ENCODE peak calls at places on chromosomes 4 and X, in five cellular contexts. One of them, this sample, is unnamed. For H3K27me3, the result is how much of the 10 kb centered on the place peaks cover.

GRCh38 chr4:152021788-152022438 is 261.1 kb upstream of the GATB start:
- DNase-seq in PC-3: no peak
- DNase-seq in neuronal stem cell: no peak
- DNase-seq in IMR-90: no peak
- DNase-seq in endodermal cell: no peak
- DNase-seq in this sample: no peak

GRCh38 chrX:40943093-40943641 is 142.1 kb upstream of the USP9X start:
- DNase-seq in PC-3: no peak
- DNase-seq in neuronal stem cell: no peak
- DNase-seq in IMR-90: no peak
- DNase-seq in endodermal cell: no peak
- DNase-seq in this sample: no peak

GRCh38 chr4:38462659-38463058 is 201.3 kb upstream of the KLF3 start:
- DNase-seq in PC-3: peak
- DNase-seq in neuronal stem cell: no peak
- DNase-seq in IMR-90: no peak
- DNase-seq in endodermal cell: no peak
- DNase-seq in this sample: no peak

GRCh38 chr4:15654556-15655222 is 468 bp downstream of the FBXL5 start:
- DNase-seq in PC-3: peak
- DNase-seq in neuronal stem cell: no peak
- DNase-seq in IMR-90: peak
- DNase-seq in endodermal cell: peak
- DNase-seq in this sample: peak

GRCh38 chr4:125420499-125420898 is 105.7 kb downstream of the FAT4 start:
- DNase-seq in PC-3: no peak
- DNase-seq in neuronal stem cell: no peak
- DNase-seq in IMR-90: no peak
- DNase-seq in endodermal cell: no peak
- DNase-seq in this sample: no peak

GRCh38 chr4:125707397-125707796 is 392.6 kb downstream of the FAT4 start:
- DNase-seq in PC-3: no peak
- DNase-seq in neuronal stem cell: no peak
- DNase-seq in IMR-90: no peak
- DNase-seq in endodermal cell: no peak
- DNase-seq in this sample: no peak

GRCh38 chrX:39144323-39144722 is 343.1 kb downstream of the MID1IP1 start:
- DNase-seq in PC-3: no peak
- DNase-seq in neuronal stem cell: no peak
- DNase-seq in IMR-90: no peak
- DNase-seq in endodermal cell: no peak
- DNase-seq in this sample: no peak

GRCh38 chr4:174210952-174211490 is 72.4 kb downstream of the FBXO8 start:
- DNase-seq in PC-3: peak
- DNase-seq in neuronal stem cell: no peak
- DNase-seq in IMR-90: peak
- DNase-seq in endodermal cell: no peak
- DNase-seq in this sample: no peak

GRCh38 chr4:127708985-127709384 is 21.2 kb upstream of the SLC25A31 start:
- DNase-seq in PC-3: peak
- DNase-seq in neuronal stem cell: no peak
- DNase-seq in IMR-90: peak
- DNase-seq in endodermal cell: no peak
- DNase-seq in this sample: no peak

GRCh38 chrX:130165181-130165702 is 399 bp downstream of the AIFM1 start:
- DNase-seq in PC-3: no peak
- DNase-seq in neuronal stem cell: no peak
- DNase-seq in IMR-90: no peak
- DNase-seq in endodermal cell: no peak
- DNase-seq in this sample: peak

GRCh38 chrX:136541294-136541693 is 9.3 kb downstream of the VGLL1 start:
- DNase-seq in PC-3: no peak
- DNase-seq in neuronal stem cell: no peak
- DNase-seq in IMR-90: no peak
- DNase-seq in endodermal cell: no peak
- DNase-seq in this sample: no peak

GRCh38 chrX:133294126-133294525 is 76.0 kb upstream of the TFDP3 start:
- DNase-seq in PC-3: no peak
- DNase-seq in neuronal stem cell: no peak
- DNase-seq in IMR-90: no peak
- DNase-seq in endodermal cell: no peak
- DNase-seq in this sample: no peak

GRCh38 chr4:101158136-101158485 is 189.2 kb downstream of the PPP3CA start:
- DNase-seq in PC-3: no peak
- DNase-seq in neuronal stem cell: no peak
- DNase-seq in IMR-90: peak
- DNase-seq in endodermal cell: no peak
- DNase-seq in this sample: no peak

GRCh38 chrX:40099046-40099968 is 1.5 kb upstream of the BCOR start:
- DNase-seq in PC-3: no peak
- DNase-seq in neuronal stem cell: no peak
- DNase-seq in IMR-90: no peak
- DNase-seq in endodermal cell: peak
- DNase-seq in this sample: peak

GRCh38 chr4:155079866-155080265 is 128.6 kb upstream of the NPY2R start:
- DNase-seq in PC-3: peak
- DNase-seq in neuronal stem cell: no peak
- DNase-seq in IMR-90: no peak
- DNase-seq in endodermal cell: no peak
- DNase-seq in this sample: no peak

GRCh38 chr4:125704726-125705125 is 390.0 kb downstream of the FAT4 start:
- DNase-seq in PC-3: peak
- DNase-seq in neuronal stem cell: no peak
- DNase-seq in IMR-90: peak
- DNase-seq in endodermal cell: no peak
- DNase-seq in this sample: no peak

GRCh38 chr4:38162240-38162784 is 202.1 kb downstream of the PTTG2 start:
- DNase-seq in PC-3: peak
- DNase-seq in neuronal stem cell: peak
- DNase-seq in IMR-90: peak
- DNase-seq in endodermal cell: no peak
- DNase-seq in this sample: no peak

GRCh38 chr4:16597829-16598228 is 300.6 kb downstream of the LDB2 start:
- DNase-seq in PC-3: peak
- DNase-seq in neuronal stem cell: no peak
- DNase-seq in IMR-90: peak
- DNase-seq in endodermal cell: no peak
- DNase-seq in this sample: no peak

GRCh38 chr4:57044996-57045395 is 65.2 kb downstream of the IGFBP7 start:
- DNase-seq in PC-3: peak
- DNase-seq in neuronal stem cell: no peak
- DNase-seq in IMR-90: peak
- DNase-seq in endodermal cell: no peak
- DNase-seq in this sample: no peak

GRCh38 chr4:147994491-147995385 is 262.9 kb downstream of the ARHGAP10 start:
- DNase-seq in PC-3: no peak
- DNase-seq in neuronal stem cell: no peak
- DNase-seq in IMR-90: peak
- DNase-seq in endodermal cell: no peak
- DNase-seq in this sample: no peak

GRCh38 chr4:123651127-123651526 is 254.5 kb downstream of the SPRY1 start:
- DNase-seq in PC-3: no peak
- DNase-seq in neuronal stem cell: no peak
- DNase-seq in IMR-90: no peak
- DNase-seq in endodermal cell: no peak
- DNase-seq in this sample: no peak

GRCh38 chr4:122874194-122874593 is 47.6 kb downstream of the FGF2 start:
- DNase-seq in PC-3: peak
- DNase-seq in neuronal stem cell: no peak
- DNase-seq in IMR-90: peak
- DNase-seq in endodermal cell: no peak
- DNase-seq in this sample: no peak

GRCh38 chr4:122914292-122914904 is 8.0 kb downstream of the NUDT6 start:
- DNase-seq in PC-3: peak
- DNase-seq in neuronal stem cell: no peak
- DNase-seq in IMR-90: peak
- DNase-seq in endodermal cell: no peak
- DNase-seq in this sample: no peak

GRCh38 chrX:64204701-64205440 is 637 bp downstream of the AMER1 start:
- DNase-seq in PC-3: peak
- DNase-seq in neuronal stem cell: no peak
- DNase-seq in IMR-90: peak
- DNase-seq in endodermal cell: peak
- DNase-seq in this sample: peak

GRCh38 chrX:14235004-14235403 is 205.3 kb upstream of the GEMIN8 start:
- DNase-seq in PC-3: peak
- DNase-seq in neuronal stem cell: no peak
- DNase-seq in IMR-90: no peak
- DNase-seq in endodermal cell: peak
- DNase-seq in this sample: no peak

GRCh38 chr4:156473175-156473574 is 498.4 kb downstream of the PDGFC start:
- DNase-seq in PC-3: no peak
- DNase-seq in neuronal stem cell: no peak
- DNase-seq in IMR-90: no peak
- DNase-seq in endodermal cell: no peak
- DNase-seq in this sample: no peak

GRCh38 chrX:9153299-9153698 is 119.4 kb upstream of the FAM9B start:
- DNase-seq in PC-3: peak
- DNase-seq in neuronal stem cell: no peak
- DNase-seq in IMR-90: peak
- DNase-seq in endodermal cell: no peak
- DNase-seq in this sample: no peak

GRCh38 chr4:76782837-76783236 is 115.1 kb downstream of the SOWAHB start:
- DNase-seq in PC-3: peak
- DNase-seq in neuronal stem cell: no peak
- DNase-seq in IMR-90: peak
- DNase-seq in endodermal cell: no peak
- DNase-seq in this sample: no peak

GRCh38 chrX:123450217-123450616 is 266.1 kb downstream of the GRIA3 start:
- DNase-seq in PC-3: peak
- DNase-seq in neuronal stem cell: peak
- DNase-seq in IMR-90: peak
- DNase-seq in endodermal cell: peak
- DNase-seq in this sample: peak

GRCh38 chrX:39869846-39870601 is 227.7 kb downstream of the BCOR start:
- DNase-seq in PC-3: peak
- DNase-seq in neuronal stem cell: no peak
- DNase-seq in IMR-90: peak
- DNase-seq in endodermal cell: no peak
- DNase-seq in this sample: no peak

GRCh38 chr4:153076861-153077260 is 127.4 kb upstream of the TRIM2 start:
- DNase-seq in PC-3: no peak
- DNase-seq in neuronal stem cell: no peak
- DNase-seq in IMR-90: no peak
- DNase-seq in endodermal cell: no peak
- DNase-seq in this sample: no peak

GRCh38 chr4:153641532-153641931 is 42.5 kb upstream of the TLR2 start:
- DNase-seq in PC-3: peak
- DNase-seq in neuronal stem cell: no peak
- DNase-seq in IMR-90: no peak
- DNase-seq in endodermal cell: no peak
- DNase-seq in this sample: no peak

GRCh38 chr4:56301181-56302076 is 85.9 kb downstream of the AASDH start:
- DNase-seq in PC-3: peak
- DNase-seq in neuronal stem cell: peak
- DNase-seq in IMR-90: peak
- DNase-seq in endodermal cell: peak
- DNase-seq in this sample: peak

GRCh38 chr4:26206981-26207380 is 113.8 kb upstream of the RBPJ start:
- DNase-seq in PC-3: no peak
- DNase-seq in neuronal stem cell: no peak
- DNase-seq in IMR-90: no peak
- DNase-seq in endodermal cell: no peak
- DNase-seq in this sample: no peak

GRCh38 chrX:56785442-56785841 is 56.4 kb downstream of the NBDY start:
- DNase-seq in PC-3: no peak
- DNase-seq in neuronal stem cell: no peak
- DNase-seq in IMR-90: no peak
- DNase-seq in endodermal cell: no peak
- DNase-seq in this sample: no peak

GRCh38 chr4:25061602-25062001 is 30.9 kb upstream of the LGI2 start:
- DNase-seq in PC-3: no peak
- DNase-seq in neuronal stem cell: no peak
- DNase-seq in IMR-90: no peak
- DNase-seq in endodermal cell: no peak
- DNase-seq in this sample: no peak

DNA sequence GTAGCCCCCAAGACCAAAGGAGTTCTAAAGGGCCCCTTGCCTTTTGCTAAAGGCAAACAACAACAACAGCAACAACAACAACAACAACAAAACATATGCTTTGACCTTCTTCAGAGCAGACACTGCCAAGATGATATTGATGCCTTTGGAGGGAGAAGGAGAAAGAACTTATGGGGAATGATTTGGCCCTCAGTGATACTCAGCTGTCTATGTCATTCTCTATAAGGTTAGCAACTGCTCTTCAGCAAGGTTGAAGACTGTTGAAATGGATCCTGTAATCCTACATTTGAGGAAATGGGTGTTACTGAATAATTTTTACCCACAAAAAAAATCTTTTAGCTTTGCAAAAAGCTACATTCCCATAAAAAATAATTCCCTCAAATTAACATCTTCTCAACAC is 72.5 kb downstream of the PRPS1 start:
- DNase-seq in PC-3: no peak
- DNase-seq in neuronal stem cell: no peak
- DNase-seq in IMR-90: no peak
- DNase-seq in endodermal cell: no peak
- DNase-seq in this sample: no peak
- H3K27me3 ChIP-seq in PC-3: under half
- H3K27me3 ChIP-seq in neuronal stem cell: under half
- H3K27me3 ChIP-seq in IMR-90: under half
- H3K27me3 ChIP-seq in endodermal cell: under half
- H3K27me3 ChIP-seq in this sample: under half

GRCh38 chrX:12972239-12972638 is 2.7 kb upstream of the TMSB4X start:
- DNase-seq in PC-3: no peak
- DNase-seq in neuronal stem cell: no peak
- DNase-seq in IMR-90: no peak
- DNase-seq in endodermal cell: no peak
- DNase-seq in this sample: no peak
- H3K4me3 ChIP-seq in PC-3: no peak
- H3K4me3 ChIP-seq in neuronal stem cell: no peak
- H3K4me3 ChIP-seq in IMR-90: no peak
- H3K4me3 ChIP-seq in endodermal cell: no peak
- H3K4me3 ChIP-seq in this sample: no peak

GRCh38 chr4:52290468-52290867 is 239.4 kb downstream of the SPATA18 start:
- DNase-seq in PC-3: no peak
- DNase-seq in neuronal stem cell: no peak
- DNase-seq in IMR-90: no peak
- DNase-seq in endodermal cell: no peak
- DNase-seq in this sample: no peak
- H3K27me3 ChIP-seq in PC-3: under half
- H3K27me3 ChIP-seq in neuronal stem cell: under half
- H3K27me3 ChIP-seq in IMR-90: under half
- H3K27me3 ChIP-seq in endodermal cell: under half
- H3K27me3 ChIP-seq in this sample: under half

DNA sequence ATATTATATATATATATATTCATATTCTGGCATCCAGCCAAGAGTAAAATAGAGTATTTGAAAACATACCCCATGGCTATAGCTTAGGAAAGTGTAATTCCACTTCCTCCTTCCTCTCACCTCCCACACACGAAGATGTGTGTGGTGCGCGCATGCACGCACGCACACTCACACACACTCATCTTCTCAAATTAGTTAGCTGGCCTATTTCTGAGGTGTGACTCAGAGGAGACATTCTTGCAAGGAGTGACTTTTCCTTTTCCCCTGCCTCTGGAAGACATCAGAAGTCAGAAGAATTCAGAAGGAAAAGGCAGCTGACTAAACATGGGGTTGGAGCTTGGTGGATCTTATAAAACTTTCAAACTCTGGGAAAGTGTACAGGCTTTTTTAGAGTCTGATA is 8.8 kb downstream of the ENPEP start:
- DNase-seq in PC-3: peak
- DNase-seq in neuronal stem cell: no peak
- DNase-seq in IMR-90: peak
- DNase-seq in endodermal cell: no peak
- DNase-seq in this sample: no peak
- H3K4me3 ChIP-seq in PC-3: no peak
- H3K4me3 ChIP-seq in neuronal stem cell: no peak
- H3K4me3 ChIP-seq in IMR-90: no peak
- H3K4me3 ChIP-seq in endodermal cell: no peak
- H3K4me3 ChIP-seq in this sample: no peak

This sample was measured in H7.